ENCODE peak calls at places on chromosomes 7 and 10, in four cellular contexts. L, Q, W and Z are unnamed samples.

GRCh38 chr10:32245760-32246159 is 101.2 kb downstream of the EPC1 start:
- DNase-seq in L (no peak), W (no peak), Q (no peak), Z (no peak)

GRCh38 chr10:131676448-131676847 is 224.4 kb upstream of the PPP2R2D start:
- DNase-seq in L (no peak), Q (no peak), W (no peak), Z (no peak)

GRCh38 chr10:60943372-60944158 is 420 bp downstream of the RHOBTB1 start:
- DNase-seq in W (peak; percentile 66), Q (peak; percentile 93), L (peak; percentile 55), Z (peak; percentile 91)

GRCh38 chr10:99926925-99927718 is 82.6 kb downstream of the DNMBP start:
- DNase-seq in L (peak; percentile 39), Q (no peak), W (peak; percentile 87), Z (no peak)

GRCh38 chr7:96973986-96974385 is 31.4 kb upstream of the DLX6 start:
- DNase-seq in Q (no peak), L (no peak), W (peak; percentile 73), Z (no peak)

GRCh38 chr10:65194131-65194530 is 1672.9 kb downstream of the REEP3 start:
- DNase-seq in W (peak; percentile 0), Q (no peak), L (no peak), Z (no peak)

GRCh38 chr7:74178632-74179031 is 4.5 kb downstream of the EIF4H start:
- DNase-seq in Q (no peak), L (no peak), W (no peak), Z (no peak)

GRCh38 chr10:81288544-81288943 is 586.5 kb upstream of the NRG3 start:
- DNase-seq in Q (no peak), W (no peak), L (no peak), Z (no peak)

GRCh38 chr10:15245530-15245929 is 77.0 kb upstream of the NMT2 start:
- DNase-seq in W (no peak), Q (no peak), L (no peak), Z (no peak)

GRCh38 chr7:126227055-126227454 is 1025.7 kb downstream of the GRM8 start:
- DNase-seq in Q (no peak), W (no peak), L (no peak), Z (no peak)

GRCh38 chr10:72340510-72340895 is 14.2 kb downstream of the DNAJB12 start:
- DNase-seq in Q (peak; percentile 92), W (no peak), L (peak; percentile 53), Z (no peak)

GRCh38 chr7:129781128-129781855 is 169.8 kb downstream of the NRF1 start:
- DNase-seq in W (no peak), Q (peak; percentile 68), L (no peak), Z (no peak)

GRCh38 chr10:74889662-74889998 is 63.2 kb downstream of the KAT6B start:
- DNase-seq in W (no peak), L (no peak), Q (no peak), Z (no peak)

GRCh38 chr10:47031251-47031952 is 120.2 kb downstream of the PTPN20 start:
- DNase-seq in W (peak; percentile 38), L (no peak), Q (peak; percentile 82), Z (peak; percentile 79)

GRCh38 chr10:78437407-78437768 is 403.7 kb downstream of the RPS24 start:
- DNase-seq in L (no peak), W (no peak), Q (no peak), Z (peak; percentile 41)

GRCh38 chr7:3950249-3950648 is 649.2 kb downstream of the SDK1 start:
- DNase-seq in L (no peak), W (no peak), Q (no peak), Z (no peak)

GRCh38 chr10:102394079-102394800 is 1.3 kb upstream of the NFKB2 start:
- DNase-seq in Q (peak; percentile 99), W (peak; percentile 94), L (peak; percentile 95), Z (peak; percentile 99)

GRCh38 chr10:49163741-49164140 is 24.4 kb downstream of the TMEM273 start:
- DNase-seq in W (peak; percentile 77), L (peak; percentile 86), Q (no peak), Z (no peak)